ENCODE peak calls at places on chromosomes 5 and 9, in seven cellular contexts. B, L, Y, W, S, T and J are unnamed samples. For H3K4me1 and H3K9me3, the result is how much of the 10 kb centered on the place peaks cover.

GRCh38 chr9:32405506-32405905 is 21.1 kb downstream of the ACO1 start:
- DNase-seq in B (no peak), L (no peak), Y (no peak), W (no peak), S (no peak), T (no peak), J (no peak)

GRCh38 chr5:115657883-115658233 is 32.0 kb upstream of the TMED7 start:
- DNase-seq in B (no peak), L (no peak), Y (peak), W (no peak), S (no peak), T (no peak), J (no peak)

GRCh38 chr9:98887918-98888510 is 55.7 kb upstream of the COL15A1 start:
- DNase-seq in B (no peak), L (no peak), Y (peak), W (no peak), S (no peak), T (no peak), J (no peak)

GRCh38 chr5:6686916-6687409 is 26.3 kb upstream of the TENT4A start:
- DNase-seq in B (no peak), L (no peak), Y (peak), W (no peak), S (no peak), T (no peak), J (no peak)

GRCh38 chr9:70672136-70672535 is 257.7 kb upstream of the KLF9 start:
- DNase-seq in B (no peak), L (no peak), Y (no peak), W (no peak), S (no peak), T (no peak), J (no peak)

GRCh38 chr5:30991462-30991861 is 202.0 kb upstream of the CDH6 start:
- DNase-seq in B (no peak), L (no peak), Y (peak), W (no peak), S (no peak), T (no peak), J (no peak)

GRCh38 chr5:174828786-174829510 is 104.6 kb downstream of the MSX2 start:
- DNase-seq in B (no peak), L (no peak), Y (no peak), W (no peak), S (no peak), T (no peak), J (no peak)

GRCh38 chr9:121842612-121842978 is 191.2 kb downstream of the DAB2IP start:
- DNase-seq in B (no peak), L (no peak), Y (peak), W (no peak), S (no peak), T (no peak), J (no peak)

GRCh38 chr5:684771-685216 is 8.4 kb downstream of the TPPP start:
- DNase-seq in B (no peak), L (peak), Y (no peak), W (no peak), S (no peak), T (peak), J (no peak)

GRCh38 chr9:87305123-87305522 is 192.5 kb upstream of the DAPK1 start:
- DNase-seq in B (no peak), L (no peak), Y (no peak), W (no peak), S (no peak), T (no peak), J (no peak)

GRCh38 chr9:77899679-77900354 is 131.8 kb downstream of the GNAQ start:
- DNase-seq in B (no peak), L (no peak), Y (peak), W (no peak), S (no peak), T (no peak), J (no peak)

GRCh38 chr5:138138949-138139775 is at the start of gene NME5:
- DNase-seq in B (peak), L (no peak), Y (peak), W (no peak), S (no peak), T (peak), J (peak)

GRCh38 chr5:96257904-96258303 is 175.1 kb downstream of the PCSK1 start:
- DNase-seq in B (no peak), L (no peak), Y (peak), W (no peak), S (no peak), T (no peak), J (no peak)

GRCh38 chr9:6567140-6567591 is 78.4 kb downstream of the GLDC start:
- DNase-seq in B (no peak), L (no peak), Y (peak), W (no peak), S (no peak), T (peak), J (no peak)

GRCh38 chr5:40646286-40646685 is 33.4 kb upstream of the PTGER4 start:
- DNase-seq in B (no peak), L (no peak), Y (no peak), W (no peak), S (no peak), T (no peak), J (peak)

GRCh38 chr5:13218518-13218917 is 726.0 kb downstream of the DNAH5 start:
- DNase-seq in B (no peak), L (no peak), Y (no peak), W (no peak), S (no peak), T (no peak), J (no peak)

GRCh38 chr5:5419291-5420210 is 2.9 kb upstream of the ICE1 start:
- DNase-seq in B (peak), L (no peak), Y (peak), W (no peak), S (no peak), T (no peak), J (no peak)

GRCh38 chr5:74501674-74502478 is 138.7 kb downstream of the ENC1 start:
- DNase-seq in B (no peak), L (no peak), Y (no peak), W (no peak), S (no peak), T (no peak), J (no peak)

GRCh38 chr5:145562931-145563330 is 272.2 kb downstream of the PRELID2 start:
- DNase-seq in B (no peak), L (no peak), Y (no peak), W (no peak), S (no peak), T (peak), J (no peak)

GRCh38 chr9:136291306-136292025 is 12.4 kb downstream of the CCDC187 start:
- DNase-seq in B (no peak), L (no peak), Y (no peak), W (no peak), S (no peak), T (no peak), J (no peak)

GRCh38 chr9:14096182-14096922 is 217.6 kb downstream of the NFIB start:
- DNase-seq in B (no peak), L (no peak), Y (peak), W (no peak), S (no peak), T (no peak), J (no peak)

GRCh38 chr5:147690595-147690994 is 91.9 kb downstream of the JAKMIP2 start:
- DNase-seq in B (peak), L (no peak), Y (peak), W (no peak), S (no peak), T (no peak), J (peak)

GRCh38 chr9:99150456-99151171 is 45.7 kb downstream of the TGFBR1 start:
- DNase-seq in B (no peak), L (no peak), Y (no peak), W (no peak), S (no peak), T (no peak), J (no peak)

GRCh38 chr9:109192732-109193361 is 25.8 kb upstream of the FRRS1L start:
- DNase-seq in B (peak), L (no peak), Y (peak), W (no peak), S (no peak), T (no peak), J (peak)

GRCh38 chr5:143541943-143542797 is 138.7 kb upstream of the NR3C1 start:
- DNase-seq in B (no peak), L (no peak), Y (no peak), W (no peak), S (no peak), T (no peak), J (no peak)

GRCh38 chr5:118290204-118290603 is 698.1 kb downstream of the DTWD2 start:
- DNase-seq in B (no peak), L (no peak), Y (no peak), W (no peak), S (no peak), T (no peak), J (no peak)

GRCh38 chr5:35773936-35774335 is 82.8 kb upstream of the IL7R start:
- DNase-seq in B (no peak), L (no peak), Y (peak), W (no peak), S (no peak), T (no peak), J (no peak)

GRCh38 chr5:31393126-31393525 is 138.8 kb downstream of the DROSHA start:
- DNase-seq in B (no peak), L (no peak), Y (no peak), W (no peak), S (no peak), T (no peak), J (no peak)

GRCh38 chr9:18473551-18474279 is at the start of gene ADAMTSL1:
- DNase-seq in B (peak), L (no peak), Y (peak), W (no peak), S (no peak), T (peak), J (peak)

GRCh38 chr9:133884907-133885744 is 107.0 kb downstream of the VAV2 start:
- DNase-seq in B (no peak), L (peak), Y (no peak), W (no peak), S (no peak), T (no peak), J (no peak)
- H3K4me1 ChIP-seq in B (under half), L (under half), Y (under half), W (under half), S (under half), T (under half), J (under half)

DNA sequence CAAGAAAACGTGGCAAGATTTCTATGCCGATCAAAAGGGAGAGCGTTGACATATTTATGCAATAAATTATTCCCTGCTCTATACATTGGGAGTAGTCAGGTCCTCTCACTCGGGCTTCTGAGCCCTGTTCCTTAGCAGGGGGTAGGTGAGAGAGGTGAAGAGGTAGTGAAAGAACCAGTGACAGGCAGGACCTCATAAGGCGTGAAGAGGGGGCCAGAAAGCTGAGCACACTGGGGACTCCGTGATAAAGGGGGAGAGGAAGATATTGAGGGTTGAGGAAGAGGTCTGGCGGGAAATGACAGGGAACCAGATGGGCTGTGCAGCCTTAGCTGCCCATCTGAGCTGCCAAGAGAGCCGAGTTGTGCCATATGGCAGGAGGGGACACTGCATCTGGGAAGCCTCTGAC is 722 bp upstream of the CDC20B start:
- DNase-seq in B (no peak), L (no peak), Y (no peak), W (no peak), S (no peak), T (no peak), J (no peak)
- H3K4me3 ChIP-seq in B (peak), L (peak), Y (peak), W (peak), S (peak), T (peak), J (no peak)

GRCh38 chr5:116880150-116880549 is 305.5 kb upstream of the SEMA6A start:
- DNase-seq in B (no peak), L (no peak), Y (no peak), W (no peak), S (no peak), T (no peak), J (no peak)

GRCh38 chr5:116883875-116884274 is 309.3 kb upstream of the SEMA6A start:
- DNase-seq in B (no peak), L (no peak), Y (no peak), W (no peak), S (no peak), T (no peak), J (no peak)

GRCh38 chr5:116885825-116886224 is 311.2 kb upstream of the SEMA6A start:
- DNase-seq in B (no peak), L (no peak), Y (no peak), W (no peak), S (no peak), T (no peak), J (no peak)

GRCh38 chr5:116887104-116887503 is 312.5 kb upstream of the SEMA6A start:
- DNase-seq in B (no peak), L (no peak), Y (no peak), W (no peak), S (no peak), T (no peak), J (no peak)

DNA sequence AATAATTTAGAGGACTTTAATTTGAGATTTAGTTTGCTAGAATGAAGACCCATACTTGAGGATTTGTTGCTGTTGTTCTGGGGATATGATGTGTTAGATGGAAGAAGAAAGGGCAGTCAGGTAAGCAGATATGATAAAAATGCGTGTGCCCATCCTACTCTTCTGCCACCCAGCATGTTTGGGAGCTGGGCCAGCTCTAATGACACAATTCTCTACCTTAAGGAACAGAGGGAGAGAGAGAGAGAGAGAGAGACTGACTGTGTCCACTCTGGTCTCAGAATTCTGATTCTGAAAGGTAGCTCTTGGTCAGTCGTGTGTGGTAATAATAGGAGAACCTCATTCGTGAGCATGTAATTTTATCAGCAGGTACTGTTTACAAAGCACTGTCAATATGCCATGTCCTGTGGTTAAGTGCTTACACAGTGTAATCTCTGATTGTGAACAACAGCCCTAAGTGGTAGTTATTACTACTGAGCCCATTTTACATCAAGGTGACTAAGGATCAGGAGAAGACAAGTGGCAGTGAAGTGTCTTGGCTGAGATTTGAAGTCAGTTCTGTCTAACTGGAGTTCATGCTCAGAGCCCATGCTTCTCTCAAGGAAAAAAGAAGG is 307.4 kb upstream of the SEMA6A start:
- DNase-seq in B (no peak), L (no peak), Y (no peak), W (no peak), S (no peak), T (no peak), J (no peak)
- H3K9me3 ChIP-seq in B (under half), L (under half), Y (under half), W (under half), S (under half), T (under half), J (under half)

GRCh38 chr5:172799416-172799815 is 28.4 kb upstream of the DUSP1 start:
- DNase-seq in B (no peak), L (no peak), Y (no peak), W (no peak), S (no peak), T (no peak), J (no peak)

GRCh38 chr5:172802013-172802584 is 31.1 kb upstream of the DUSP1 start:
- DNase-seq in B (no peak), L (no peak), Y (no peak), W (no peak), S (no peak), T (no peak), J (no peak)

GRCh38 chr5:172800088-172800551 is 29.1 kb upstream of the DUSP1 start:
- DNase-seq in B (no peak), L (no peak), Y (peak), W (peak), S (peak), T (peak), J (peak)

GRCh38 chr5:172802585-172803176 is 31.4 kb upstream of the ERGIC1 start:
- DNase-seq in B (no peak), L (no peak), Y (peak), W (no peak), S (no peak), T (no peak), J (no peak)

DNA sequence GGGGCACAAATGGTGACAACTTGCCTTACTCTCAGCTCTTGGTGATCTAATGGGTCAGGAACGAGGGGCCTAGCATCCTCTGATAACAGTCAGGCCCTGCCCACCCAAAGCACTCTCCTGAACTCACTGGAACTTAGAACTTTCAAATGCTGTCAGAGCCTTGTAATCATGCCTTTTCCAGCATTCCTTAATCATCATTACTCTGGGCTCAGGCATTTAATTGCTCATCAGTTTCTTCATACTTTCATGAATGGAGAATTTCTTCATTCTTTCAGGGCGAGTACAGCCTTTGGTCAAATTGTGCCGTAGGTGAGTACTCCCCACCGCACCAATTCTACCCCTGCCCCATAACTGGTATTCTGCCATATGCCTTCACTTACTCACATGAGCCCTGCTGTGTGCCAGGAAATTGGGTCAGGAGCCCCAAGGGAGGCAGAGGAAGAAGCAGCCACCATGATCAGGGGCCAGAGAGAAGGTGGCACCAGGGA is 30.2 kb upstream of the DUSP1 start:
- DNase-seq in B (no peak), L (no peak), Y (peak), W (peak), S (no peak), T (no peak), J (no peak)
- H3K4me1 ChIP-seq in B (under half), L (under half), Y (under half), W (under half), S (under half), T (under half), J (under half)

GRCh38 chr5:122229551-122229950 is 82.5 kb upstream of the SNCAIP start:
- DNase-seq in B (no peak), L (no peak), Y (no peak), W (no peak), S (no peak), T (no peak), J (no peak)

DNA sequence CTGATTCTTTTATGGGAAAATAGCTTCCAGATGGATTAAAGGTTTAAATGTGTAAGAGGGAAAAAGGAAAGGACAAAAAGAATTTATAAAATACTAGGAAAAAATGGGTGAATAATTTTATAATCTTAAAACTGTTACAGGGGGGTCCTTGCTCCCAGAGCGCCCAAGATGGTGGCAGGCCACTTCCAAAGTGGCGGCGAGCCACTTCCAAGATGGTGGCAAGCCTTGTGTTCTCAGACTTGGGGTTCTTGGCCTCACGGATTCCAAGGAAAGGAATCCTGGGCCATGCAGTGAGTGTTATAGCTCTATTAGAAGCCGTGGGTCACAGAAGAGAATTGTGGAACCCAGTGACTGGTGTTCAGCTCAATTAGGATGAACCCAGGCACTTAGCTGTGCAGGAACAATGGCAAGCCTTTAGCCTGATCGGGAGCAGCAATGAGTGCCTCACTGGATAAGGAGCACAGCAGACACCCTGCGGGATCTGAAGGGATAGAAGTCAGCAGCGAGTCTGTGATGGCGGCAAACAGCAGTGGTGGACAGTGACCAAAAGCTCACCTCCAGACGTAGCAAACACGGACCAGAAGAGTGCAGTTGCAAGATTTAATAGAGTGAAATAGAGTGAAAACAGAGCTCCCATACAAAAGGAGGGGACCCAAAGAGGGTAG is 83.2 kb upstream of the SNCAIP start:
- DNase-seq in B (no peak), L (no peak), Y (no peak), W (no peak), S (no peak), T (no peak), J (peak)
- H3K4me3 ChIP-seq in B (no peak), L (no peak), Y (no peak), W (no peak), S (no peak), T (no peak), J (no peak)

DNA sequence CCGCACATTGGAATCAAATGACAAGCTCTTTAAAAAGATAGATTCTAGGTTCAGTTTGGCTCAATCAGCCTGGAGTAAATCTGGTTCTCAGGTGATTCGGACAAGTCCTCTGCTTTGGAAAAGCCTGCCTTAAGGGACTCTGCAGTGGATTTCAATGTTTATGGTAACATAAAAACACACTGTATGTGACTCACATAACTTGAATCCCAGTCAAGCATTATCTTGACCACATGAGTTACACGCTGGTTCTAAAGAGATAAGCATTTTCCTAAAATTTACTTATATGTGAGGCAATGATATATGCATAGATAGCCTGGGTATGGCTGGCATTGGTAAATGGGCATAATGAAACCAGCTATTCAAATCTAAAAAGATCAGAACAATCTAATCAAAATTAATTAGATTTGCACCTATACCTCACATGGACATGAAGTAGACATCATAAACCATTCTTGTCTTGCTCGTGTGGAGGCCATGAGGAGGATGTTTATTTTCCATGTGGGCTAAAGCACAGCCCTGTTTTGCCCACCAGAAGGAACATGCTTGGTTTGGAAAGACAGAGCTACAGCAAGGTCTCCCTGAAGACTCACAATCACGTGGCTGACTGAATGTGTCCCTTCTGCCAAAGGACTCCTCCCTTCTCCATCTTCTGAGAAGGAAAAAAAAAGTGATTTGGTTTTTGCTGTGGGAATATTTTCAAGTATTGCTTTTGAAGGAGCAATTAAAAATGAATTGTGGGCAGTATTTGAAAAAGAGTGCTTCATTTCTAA is 351.7 kb downstream of the DIRAS2 start:
- DNase-seq in B (no peak), L (no peak), Y (peak), W (no peak), S (no peak), T (no peak), J (no peak)
- H3K9me3 ChIP-seq in B (under half), L (under half), Y (under half), W (under half), S (under half), T (under half), J (under half)

GRCh38 chr5:133227897-133228296 is 176.1 kb downstream of the HSPA4 start:
- DNase-seq in B (no peak), L (no peak), Y (no peak), W (no peak), S (no peak), T (no peak), J (no peak)
- H3K4me1 ChIP-seq in B (under half), L (under half), Y (under half), W (under half), S (under half), T (under half), J (under half)